ENCODE peak calls at places on chromosomes 7 and 10, in eight cellular contexts. One of them, this sample, is unnamed.
A peak's percentile ranks its signal among the peaks of the same experiment; 100 is the strongest.

GRCh38 chr7:716212-716611 is 10.3 kb upstream of the DNAAF5 start:
- DNase-seq in left ventricle myocardium inferior: no peak
- DNase-seq in cardiac muscle cell: no peak
- DNase-seq in upper lobe of right lung: no peak
- DNase-seq in heart right ventricle: no peak
- DNase-seq in neural progenitor cell: no peak
- DNase-seq in mammary epithelial cell: no peak
- DNase-seq in lower leg skin: no peak
- DNase-seq in this sample: no peak

GRCh38 chr10:44975487-44976331 is 2.9 kb downstream of the DEPP1 start:
- DNase-seq in upper lobe of right lung: no peak
- DNase-seq in mammary epithelial cell: peak; percentile 90
- DNase-seq in neural progenitor cell: peak; percentile 42
- DNase-seq in lower leg skin: no peak
- DNase-seq in cardiac muscle cell: peak; percentile 84
- DNase-seq in heart right ventricle: no peak
- DNase-seq in left ventricle myocardium inferior: no peak
- DNase-seq in this sample: no peak

GRCh38 chr10:62652564-62652963 is 152.0 kb upstream of the ADO start:
- DNase-seq in heart right ventricle: no peak
- DNase-seq in mammary epithelial cell: no peak
- DNase-seq in upper lobe of right lung: no peak
- DNase-seq in lower leg skin: no peak
- DNase-seq in left ventricle myocardium inferior: no peak
- DNase-seq in neural progenitor cell: no peak
- DNase-seq in cardiac muscle cell: no peak
- DNase-seq in this sample: no peak

GRCh38 chr10:107969936-107970335 is 805.4 kb upstream of the SORCS1 start:
- DNase-seq in neural progenitor cell: no peak
- DNase-seq in heart right ventricle: no peak
- DNase-seq in mammary epithelial cell: no peak
- DNase-seq in cardiac muscle cell: no peak
- DNase-seq in lower leg skin: no peak
- DNase-seq in left ventricle myocardium inferior: no peak
- DNase-seq in upper lobe of right lung: no peak
- DNase-seq in this sample: no peak

GRCh38 chr7:121515651-121516401 is 119.7 kb upstream of the FAM3C start:
- DNase-seq in lower leg skin: no peak
- DNase-seq in mammary epithelial cell: peak; percentile 63
- DNase-seq in left ventricle myocardium inferior: no peak
- DNase-seq in cardiac muscle cell: no peak
- DNase-seq in neural progenitor cell: no peak
- DNase-seq in upper lobe of right lung: no peak
- DNase-seq in heart right ventricle: no peak
- DNase-seq in this sample: no peak

GRCh38 chr7:95725170-95725569 is 47.2 kb upstream of the DYNC1I1 start:
- DNase-seq in cardiac muscle cell: peak; percentile 24
- DNase-seq in heart right ventricle: no peak
- DNase-seq in neural progenitor cell: peak; percentile 62
- DNase-seq in upper lobe of right lung: no peak
- DNase-seq in left ventricle myocardium inferior: no peak
- DNase-seq in mammary epithelial cell: no peak
- DNase-seq in lower leg skin: no peak
- DNase-seq in this sample: no peak

GRCh38 chr7:69898189-69898588 is 299.9 kb downstream of the AUTS2 start:
- DNase-seq in lower leg skin: no peak
- DNase-seq in heart right ventricle: no peak
- DNase-seq in cardiac muscle cell: no peak
- DNase-seq in upper lobe of right lung: no peak
- DNase-seq in left ventricle myocardium inferior: no peak
- DNase-seq in mammary epithelial cell: no peak
- DNase-seq in neural progenitor cell: no peak
- DNase-seq in this sample: no peak

GRCh38 chr10:124550305-124551034 is 88.8 kb downstream of the LHPP start:
- DNase-seq in lower leg skin: no peak
- DNase-seq in neural progenitor cell: no peak
- DNase-seq in upper lobe of right lung: no peak
- DNase-seq in heart right ventricle: no peak
- DNase-seq in mammary epithelial cell: no peak
- DNase-seq in cardiac muscle cell: no peak
- DNase-seq in left ventricle myocardium inferior: no peak
- DNase-seq in this sample: no peak

GRCh38 chr10:1056326-1057105 is at the start of gene WDR37:
- DNase-seq in mammary epithelial cell: peak; percentile 85
- DNase-seq in lower leg skin: peak; percentile 81
- DNase-seq in cardiac muscle cell: peak; percentile 88
- DNase-seq in neural progenitor cell: peak; percentile 93
- DNase-seq in left ventricle myocardium inferior: peak; percentile 91
- DNase-seq in upper lobe of right lung: peak; percentile 94
- DNase-seq in heart right ventricle: peak; percentile 88
- DNase-seq in this sample: no peak

GRCh38 chr7:36116347-36117200 is 36.5 kb upstream of the EEPD1 start:
- DNase-seq in lower leg skin: no peak
- DNase-seq in left ventricle myocardium inferior: no peak
- DNase-seq in heart right ventricle: no peak
- DNase-seq in neural progenitor cell: no peak
- DNase-seq in mammary epithelial cell: peak; percentile 53
- DNase-seq in upper lobe of right lung: no peak
- DNase-seq in cardiac muscle cell: no peak
- DNase-seq in this sample: no peak

GRCh38 chr7:34296663-34297062 is 361.4 kb upstream of the NPSR1 start:
- DNase-seq in neural progenitor cell: no peak
- DNase-seq in lower leg skin: no peak
- DNase-seq in upper lobe of right lung: no peak
- DNase-seq in left ventricle myocardium inferior: no peak
- DNase-seq in heart right ventricle: no peak
- DNase-seq in mammary epithelial cell: no peak
- DNase-seq in cardiac muscle cell: no peak
- DNase-seq in this sample: no peak

GRCh38 chr7:121485457-121486243 is 89.5 kb upstream of the FAM3C start:
- DNase-seq in cardiac muscle cell: no peak
- DNase-seq in mammary epithelial cell: peak; percentile 31
- DNase-seq in upper lobe of right lung: no peak
- DNase-seq in neural progenitor cell: no peak
- DNase-seq in heart right ventricle: no peak
- DNase-seq in lower leg skin: no peak
- DNase-seq in left ventricle myocardium inferior: peak; percentile 25
- DNase-seq in this sample: no peak

GRCh38 chr10:28384557-28384956 is 81.7 kb upstream of the MPP7 start:
- DNase-seq in upper lobe of right lung: no peak
- DNase-seq in cardiac muscle cell: no peak
- DNase-seq in lower leg skin: no peak
- DNase-seq in heart right ventricle: no peak
- DNase-seq in neural progenitor cell: no peak
- DNase-seq in left ventricle myocardium inferior: no peak
- DNase-seq in mammary epithelial cell: no peak
- DNase-seq in this sample: no peak

GRCh38 chr10:86647773-86648705 is 6.3 kb upstream of the OPN4 start:
- DNase-seq in lower leg skin: peak; percentile 14
- DNase-seq in cardiac muscle cell: no peak
- DNase-seq in left ventricle myocardium inferior: no peak
- DNase-seq in mammary epithelial cell: peak; percentile 79
- DNase-seq in neural progenitor cell: no peak
- DNase-seq in heart right ventricle: no peak
- DNase-seq in upper lobe of right lung: no peak
- DNase-seq in this sample: no peak

GRCh38 chr7:1741751-1742554 is 71.9 kb downstream of the ELFN1 start:
- DNase-seq in left ventricle myocardium inferior: peak; percentile 41
- DNase-seq in heart right ventricle: peak; percentile 29
- DNase-seq in cardiac muscle cell: no peak
- DNase-seq in neural progenitor cell: no peak
- DNase-seq in lower leg skin: no peak
- DNase-seq in upper lobe of right lung: no peak
- DNase-seq in mammary epithelial cell: no peak
- DNase-seq in this sample: no peak

GRCh38 chr7:105006367-105007139 is 7.5 kb upstream of the KMT2E start:
- DNase-seq in neural progenitor cell: no peak
- DNase-seq in lower leg skin: no peak
- DNase-seq in left ventricle myocardium inferior: no peak
- DNase-seq in upper lobe of right lung: no peak
- DNase-seq in cardiac muscle cell: no peak
- DNase-seq in heart right ventricle: no peak
- DNase-seq in mammary epithelial cell: peak; percentile 20
- DNase-seq in this sample: no peak

GRCh38 chr10:83522456-83522855 is 616.9 kb upstream of the GHITM start:
- DNase-seq in mammary epithelial cell: no peak
- DNase-seq in heart right ventricle: no peak
- DNase-seq in lower leg skin: no peak
- DNase-seq in upper lobe of right lung: no peak
- DNase-seq in cardiac muscle cell: no peak
- DNase-seq in left ventricle myocardium inferior: no peak
- DNase-seq in neural progenitor cell: no peak
- DNase-seq in this sample: no peak

GRCh38 chr10:112953075-112953501 is 3.0 kb downstream of the TCF7L2 start:
- DNase-seq in neural progenitor cell: peak; percentile 64
- DNase-seq in upper lobe of right lung: no peak
- DNase-seq in heart right ventricle: peak; percentile 38
- DNase-seq in left ventricle myocardium inferior: peak; percentile 33
- DNase-seq in lower leg skin: no peak
- DNase-seq in mammary epithelial cell: no peak
- DNase-seq in cardiac muscle cell: peak; percentile 59
- DNase-seq in this sample: no peak

GRCh38 chr10:91434041-91434440 is 23.9 kb downstream of the HECTD2 start:
- DNase-seq in mammary epithelial cell: peak; percentile 54
- DNase-seq in heart right ventricle: no peak
- DNase-seq in neural progenitor cell: no peak
- DNase-seq in lower leg skin: no peak
- DNase-seq in upper lobe of right lung: no peak
- DNase-seq in left ventricle myocardium inferior: no peak
- DNase-seq in cardiac muscle cell: no peak
- DNase-seq in this sample: no peak

GRCh38 chr7:148495614-148496013 is 95.0 kb upstream of the C7orf33 start:
- DNase-seq in heart right ventricle: no peak
- DNase-seq in neural progenitor cell: no peak
- DNase-seq in cardiac muscle cell: no peak
- DNase-seq in lower leg skin: no peak
- DNase-seq in left ventricle myocardium inferior: no peak
- DNase-seq in upper lobe of right lung: no peak
- DNase-seq in mammary epithelial cell: no peak
- DNase-seq in this sample: no peak

GRCh38 chr10:26725837-26726727 is 28.6 kb downstream of the PDSS1 start:
- DNase-seq in heart right ventricle: peak; percentile 45
- DNase-seq in cardiac muscle cell: peak; percentile 58
- DNase-seq in upper lobe of right lung: peak; percentile 76
- DNase-seq in lower leg skin: no peak
- DNase-seq in mammary epithelial cell: peak; percentile 29
- DNase-seq in neural progenitor cell: peak; percentile 52
- DNase-seq in left ventricle myocardium inferior: peak; percentile 51
- DNase-seq in this sample: no peak

GRCh38 chr10:6204063-6204340 is 1.3 kb downstream of the PFKFB3 start:
- DNase-seq in upper lobe of right lung: peak; percentile 88
- DNase-seq in mammary epithelial cell: no peak
- DNase-seq in left ventricle myocardium inferior: no peak
- DNase-seq in cardiac muscle cell: peak; percentile 60
- DNase-seq in neural progenitor cell: peak; percentile 66
- DNase-seq in heart right ventricle: no peak
- DNase-seq in lower leg skin: no peak
- DNase-seq in this sample: no peak

GRCh38 chr10:60781678-60782077 is 3.4 kb downstream of the CDK1 start:
- DNase-seq in heart right ventricle: no peak
- DNase-seq in neural progenitor cell: no peak
- DNase-seq in left ventricle myocardium inferior: no peak
- DNase-seq in mammary epithelial cell: no peak
- DNase-seq in cardiac muscle cell: no peak
- DNase-seq in upper lobe of right lung: no peak
- DNase-seq in lower leg skin: no peak
- DNase-seq in this sample: no peak
- H3K4me3 ChIP-seq in heart right ventricle: no peak overlapping the region
- H3K4me3 ChIP-seq in neural progenitor cell: peak overlapping the region; percentile 88
- H3K4me3 ChIP-seq in left ventricle myocardium inferior: no peak overlapping the region
- H3K4me3 ChIP-seq in mammary epithelial cell: peak overlapping the region; percentile 4
- H3K4me3 ChIP-seq in cardiac muscle cell: no peak overlapping the region
- H3K4me3 ChIP-seq in upper lobe of right lung: no peak overlapping the region
- H3K4me3 ChIP-seq in lower leg skin: no peak overlapping the region
- H3K4me3 ChIP-seq in this sample: no peak overlapping the region

GRCh38 chr7:78215199-78215598 is 416.6 kb downstream of the PHTF2 start:
- DNase-seq in upper lobe of right lung: no peak
- DNase-seq in cardiac muscle cell: no peak
- DNase-seq in neural progenitor cell: no peak
- DNase-seq in lower leg skin: no peak
- DNase-seq in left ventricle myocardium inferior: no peak
- DNase-seq in mammary epithelial cell: no peak
- DNase-seq in heart right ventricle: no peak
- DNase-seq in this sample: no peak
- TF ChIP-seq CTCF in upper lobe of right lung: no peak
- TF ChIP-seq CTCF in cardiac muscle cell: no peak
- TF ChIP-seq CTCF in neural progenitor cell: no peak
- TF ChIP-seq CTCF in lower leg skin: no peak
- TF ChIP-seq CTCF in left ventricle myocardium inferior: no peak
- TF ChIP-seq CTCF in mammary epithelial cell: no peak
- TF ChIP-seq CTCF in heart right ventricle: no peak
- TF ChIP-seq CTCF in this sample: no peak

DNA sequence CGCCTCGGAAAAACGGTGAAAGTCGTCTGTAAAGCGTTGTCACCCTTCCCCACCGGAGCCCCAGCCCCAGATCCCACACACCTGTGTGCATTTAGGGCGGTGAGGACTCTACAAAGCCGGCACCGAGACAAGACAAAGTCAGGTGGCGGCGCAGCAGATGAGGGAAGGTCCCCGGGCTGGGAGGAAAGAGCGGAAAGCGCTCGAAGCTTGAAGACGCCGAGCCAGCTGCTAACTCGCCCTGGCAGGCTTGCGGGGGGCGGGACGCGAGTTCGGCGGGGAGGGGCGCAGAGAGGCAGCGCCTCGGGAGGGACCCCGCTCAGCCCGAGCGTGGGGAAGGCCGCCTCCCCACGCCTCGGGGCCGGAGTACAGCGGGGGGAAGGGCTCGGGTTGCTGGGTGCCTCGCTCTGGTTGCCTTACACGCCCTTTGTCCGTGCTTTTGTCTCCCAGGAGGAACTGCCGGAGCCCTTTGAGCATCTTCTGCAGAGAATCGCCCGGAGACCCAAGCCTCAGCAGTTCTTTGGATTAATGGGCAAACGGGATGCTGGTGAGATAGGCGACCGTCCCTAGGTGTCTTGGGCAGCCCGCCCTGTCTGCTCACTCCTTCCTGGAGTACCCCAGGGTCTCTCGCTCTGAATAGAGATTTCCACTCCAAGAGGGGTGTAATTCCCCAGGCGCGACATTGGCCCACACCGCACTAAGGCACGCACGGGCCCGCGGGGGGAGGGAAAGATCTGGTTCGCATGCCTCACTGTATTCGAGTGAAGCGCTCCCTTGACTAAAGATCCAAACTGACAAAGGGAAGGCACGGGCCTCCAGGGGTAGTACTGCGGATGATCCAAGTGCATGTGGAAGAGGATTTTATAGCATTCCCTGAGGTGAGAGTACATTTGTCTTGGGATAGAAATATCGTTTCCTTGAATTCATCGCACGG is 1.7 kb downstream of the TAC1 start:
- DNase-seq in heart right ventricle: no peak
- DNase-seq in lower leg skin: no peak
- DNase-seq in left ventricle myocardium inferior: no peak
- DNase-seq in neural progenitor cell: peak; percentile 76
- DNase-seq in upper lobe of right lung: no peak
- DNase-seq in mammary epithelial cell: no peak
- DNase-seq in cardiac muscle cell: peak; percentile 36
- DNase-seq in this sample: no peak
- H3K4me3 ChIP-seq in heart right ventricle: peak overlapping the region; percentile 27
- H3K4me3 ChIP-seq in lower leg skin: no peak overlapping the region
- H3K4me3 ChIP-seq in left ventricle myocardium inferior: peak overlapping the region; percentile 50
- H3K4me3 ChIP-seq in neural progenitor cell: peak overlapping the region; percentile 52
- H3K4me3 ChIP-seq in upper lobe of right lung: no peak overlapping the region
- H3K4me3 ChIP-seq in mammary epithelial cell: no peak overlapping the region
- H3K4me3 ChIP-seq in cardiac muscle cell: peak overlapping the region; percentile 20
- H3K4me3 ChIP-seq in this sample: no peak overlapping the region

GRCh38 chr7:151056286-151057037 is 1.2 kb downstream of the CDK5 start:
- DNase-seq in left ventricle myocardium inferior: no peak
- DNase-seq in cardiac muscle cell: no peak
- DNase-seq in lower leg skin: peak; percentile 35
- DNase-seq in mammary epithelial cell: peak; percentile 21
- DNase-seq in upper lobe of right lung: no peak
- DNase-seq in neural progenitor cell: peak; percentile 57
- DNase-seq in heart right ventricle: no peak
- DNase-seq in this sample: no peak
- TF ChIP-seq CTCF in left ventricle myocardium inferior: no peak
- TF ChIP-seq CTCF in cardiac muscle cell: no peak
- TF ChIP-seq CTCF in lower leg skin: no peak
- TF ChIP-seq CTCF in mammary epithelial cell: no peak
- TF ChIP-seq CTCF in upper lobe of right lung: no peak
- TF ChIP-seq CTCF in neural progenitor cell: no peak
- TF ChIP-seq CTCF in heart right ventricle: no peak
- TF ChIP-seq CTCF in this sample: no peak